ENCODE peak calls at places on chromosomes 12 and 14, in four cellular contexts. H, G, P and C are unnamed samples.
A peak's percentile ranks its signal among the peaks of the same experiment; 100 is the strongest.

GRCh38 chr14:101178184-101179072 is 274.9 kb upstream of the RTL1 start:
- DNase-seq in P (no peak), G (no peak), H (no peak), C (peak; percentile 53)

GRCh38 chr12:80632835-80633234 is 74.6 kb upstream of the MYF6 start:
- DNase-seq in G (peak; percentile 62), H (peak; percentile 54), P (no peak), C (no peak)

GRCh38 chr12:103771466-103771865 is 69.6 kb downstream of the NT5DC3 start:
- DNase-seq in G (peak; percentile 69), P (no peak), H (peak; percentile 43), C (peak; percentile 81)

GRCh38 chr12:109540526-109541411 is 32.5 kb downstream of the MMAB start:
- DNase-seq in H (no peak), G (no peak), P (no peak), C (no peak)

GRCh38 chr14:101927859-101928258 is 36.5 kb upstream of the DYNC1H1 start:
- DNase-seq in P (peak; percentile 87), H (peak; percentile 89), G (no peak), C (peak; percentile 87)

GRCh38 chr12:129717438-129717837 is 186.4 kb downstream of the TMEM132D start:
- DNase-seq in G (no peak), P (no peak), H (no peak), C (no peak)

GRCh38 chr12:45008211-45008610 is 42.7 kb downstream of the DBX2 start:
- DNase-seq in P (no peak), G (no peak), H (no peak), C (no peak)

GRCh38 chr14:54786816-54787215 is 115.8 kb downstream of the GCH1 start:
- DNase-seq in G (no peak), H (no peak), P (no peak), C (no peak)

GRCh38 chr12:52976574-52977071 is 27.7 kb downstream of the KRT18 start:
- DNase-seq in H (peak; percentile 54), G (no peak), P (no peak), C (no peak)

GRCh38 chr14:41297961-41298690 is 308.6 kb upstream of the LRFN5 start:
- DNase-seq in G (no peak), P (no peak), H (no peak), C (no peak)

GRCh38 chr14:23284654-23285529 is 1.0 kb downstream of the HOMEZ start:
- DNase-seq in P (no peak), G (peak; percentile 9), H (peak; percentile 10), C (no peak)

GRCh38 chr14:61326149-61326548 is 4.8 kb downstream of the PRKCH start:
- DNase-seq in P (no peak), G (no peak), H (no peak), C (no peak)

GRCh38 chr12:5520831-5521230 is 88.9 kb downstream of the NTF3 start:
- DNase-seq in G (no peak), H (no peak), P (no peak), C (no peak)

GRCh38 chr12:94510128-94510527 is 50.5 kb upstream of the CEP83 start:
- DNase-seq in H (no peak), P (no peak), G (no peak), C (no peak)

GRCh38 chr12:87467893-87468292 is 561.3 kb downstream of the C12orf50 start:
- DNase-seq in H (no peak), P (no peak), G (no peak), C (no peak)

GRCh38 chr12:68769941-68770340 is 24.0 kb downstream of the SLC35E3 start:
- DNase-seq in G (no peak), P (no peak), H (no peak), C (no peak)

GRCh38 chr12:3775385-3776035 is 22.6 kb upstream of the CRACR2A start:
- DNase-seq in G (no peak), P (no peak), H (no peak), C (no peak)

GRCh38 chr12:128702344-128702743 is 121.4 kb downstream of the SLC15A4 start:
- DNase-seq in G (no peak), P (no peak), H (no peak), C (no peak)

GRCh38 chr12:6766651-6767300 is 613 bp downstream of the PTMS start:
- DNase-seq in P (peak; percentile 89), H (peak; percentile 62), G (peak; percentile 84), C (peak; percentile 97)

GRCh38 chr14:36315159-36315853 is 5.1 kb downstream of the MBIP start:
- DNase-seq in P (no peak), G (no peak), H (no peak), C (no peak)

GRCh38 chr12:57834086-57834876 is 12.2 kb downstream of the CTDSP2 start:
- DNase-seq in P (no peak), H (no peak), G (no peak), C (no peak)

GRCh38 chr12:53984901-53985357 is at the start of gene HOXC10:
- DNase-seq in H (peak; percentile 91), G (peak; percentile 99), P (peak; percentile 70), C (no peak)

GRCh38 chr12:117853600-117853999 is 115.2 kb downstream of the KSR2 start:
- DNase-seq in G (peak; percentile 44), P (no peak), H (peak; percentile 8), C (no peak)

GRCh38 chr14:66782853-66783252 is 274.9 kb downstream of the GPHN start:
- DNase-seq in G (no peak), P (no peak), H (no peak), C (no peak)

GRCh38 chr14:29926701-29927595 is 699 bp downstream of the PRKD1 start:
- DNase-seq in G (peak; percentile 55), P (peak; percentile 66), H (peak; percentile 57), C (peak; percentile 48)

GRCh38 chr12:40768125-40768864 is 76.1 kb downstream of the CNTN1 start:
- DNase-seq in H (no peak), G (no peak), P (no peak), C (no peak)